ENCODE peak calls at places on chromosomes 2 and 18, in four cellular contexts. E is heart right ventricle, L is fibroblast of lung, K is coronary artery. U is an unnamed sample.

GRCh38 chr2:85945172-85945571 is 56.4 kb upstream of the ST3GAL5 start:
- DNase-seq in L (no peak), K (no peak), E (no peak), U (no peak)

GRCh38 chr18:26383454-26384270 is 157.4 kb downstream of the TAF4B start:
- DNase-seq in K (no peak), E (no peak), L (peak; percentile 86), U (no peak)

GRCh38 chr2:41741951-41742563 is 305.8 kb upstream of the PKDCC start:
- DNase-seq in K (no peak), E (no peak), L (no peak), U (no peak)

GRCh38 chr2:127770973-127771735 is 39.8 kb downstream of the WDR33 start:
- DNase-seq in E (no peak), K (no peak), L (peak; percentile 93), U (no peak)

GRCh38 chr18:8477615-8478014 is 131.6 kb upstream of the RAB12 start:
- DNase-seq in L (no peak), K (no peak), E (no peak), U (no peak)

GRCh38 chr2:120182019-120182560 is 41.1 kb downstream of the TMEM185B start:
- DNase-seq in L (no peak), K (no peak), E (no peak), U (no peak)

GRCh38 chr2:237743024-237743423 is 55.6 kb upstream of the RBM44 start:
- DNase-seq in K (no peak), L (no peak), E (no peak), U (no peak)

GRCh38 chr2:45578056-45578843 is 32.8 kb downstream of the SRBD1 start:
- DNase-seq in E (no peak), K (no peak), L (peak; percentile 72), U (peak; percentile 43)

GRCh38 chr2:55088400-55088799 is 38.1 kb upstream of the RTN4 start:
- DNase-seq in K (no peak), L (peak; percentile 70), E (no peak), U (no peak)

GRCh38 chr2:139836769-139837168 is 1056.6 kb upstream of the NXPH2 start:
- DNase-seq in E (no peak), L (no peak), K (no peak), U (no peak)

GRCh38 chr18:51226068-51226467 is 28.6 kb upstream of the MEX3C start:
- DNase-seq in E (no peak), L (no peak), K (no peak), U (no peak)
- H3K27ac ChIP-seq in E (no peak overlapping the region), L (no peak overlapping the region), K (no peak overlapping the region), U (no peak overlapping the region)

DNA sequence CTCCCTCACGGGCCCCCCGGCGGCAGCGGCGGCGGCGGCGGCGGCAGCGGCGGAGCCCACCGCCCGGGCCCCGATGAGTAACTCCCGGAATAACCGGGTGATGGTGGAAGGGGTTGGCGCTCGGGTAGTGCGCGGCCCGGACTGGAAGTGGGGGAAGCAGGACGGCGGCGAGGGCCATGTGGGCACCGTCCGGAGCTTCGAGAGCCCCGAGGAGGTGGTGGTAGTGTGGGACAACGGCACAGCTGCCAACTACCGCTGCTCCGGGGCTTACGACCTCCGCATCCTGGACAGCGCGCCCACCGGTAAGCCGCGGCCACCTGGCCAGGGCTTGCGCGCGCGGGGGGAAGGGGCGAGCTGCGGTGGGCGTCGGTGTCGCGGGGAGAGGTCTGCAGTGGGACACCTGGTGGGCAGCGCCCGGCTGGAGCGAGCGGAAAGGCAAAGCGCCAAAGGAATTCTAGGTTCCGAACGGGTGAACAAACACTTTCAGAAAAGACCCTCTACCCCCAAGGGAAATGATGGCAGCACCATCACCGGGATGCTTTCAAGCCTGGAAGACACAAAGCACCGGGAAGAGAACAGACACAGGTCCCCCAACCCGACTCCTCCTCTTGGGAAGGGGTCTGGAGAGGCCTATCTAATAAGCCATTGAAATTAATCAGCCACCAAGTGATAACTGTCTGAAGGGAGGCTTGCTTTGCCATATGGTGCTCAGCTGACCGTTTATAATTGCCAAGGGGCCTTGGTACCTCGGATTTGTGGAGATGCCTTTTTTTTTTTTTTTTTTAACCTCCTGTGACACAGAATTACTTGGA is 1.1 kb downstream of the MIB1 start:
- DNase-seq in K (no peak), L (peak; percentile 26), E (peak; percentile 30), U (peak; percentile 69)
- H3K4me3 ChIP-seq in K (peak overlapping the region; percentile 86), L (peak overlapping the region; percentile 89), E (peak overlapping the region; percentile 74), U (peak overlapping the region; percentile 84)

DNA sequence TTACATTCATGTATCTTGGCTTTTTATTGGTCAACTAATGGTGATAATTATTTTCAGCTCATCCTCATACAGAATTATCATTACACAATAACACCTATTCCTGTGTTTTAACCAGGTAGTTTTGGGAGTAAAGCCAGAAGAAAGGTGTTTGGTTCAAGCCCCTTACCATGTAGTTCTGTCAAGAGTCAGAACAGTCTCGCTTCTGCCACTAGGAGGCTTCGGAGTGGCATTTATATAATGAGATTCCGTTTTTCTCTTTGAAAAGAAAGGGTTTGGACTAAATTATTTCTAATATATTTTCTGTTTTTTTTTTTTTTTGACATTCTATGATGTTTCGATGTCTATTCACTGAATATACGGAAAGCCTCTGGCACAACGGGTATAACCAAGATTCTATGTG is 217.8 kb downstream of the CDH7 start:
- DNase-seq in K (no peak), L (no peak), E (no peak), U (no peak)
- TF ChIP-seq CTCF in K (no peak), L (no peak), E (no peak), U (peak; percentile 40)

GRCh38 chr18:54777989-54778388 is 50.3 kb upstream of the RAB27B start:
- DNase-seq in L (no peak), K (no peak), E (no peak), U (no peak)
- H3K27ac ChIP-seq in L (no peak overlapping the region), K (no peak overlapping the region), E (no peak overlapping the region), U (no peak overlapping the region)

GRCh38 chr2:157443090-157443489 is 799 bp downstream of the CYTIP start:
- DNase-seq in K (no peak), L (no peak), E (no peak), U (no peak)
- H3K4me3 ChIP-seq in K (peak overlapping the region; percentile 56), L (no peak overlapping the region), E (peak overlapping the region; percentile 19), U (no peak overlapping the region)

GRCh38 chr2:53018830-53019425 is 748.7 kb upstream of the CHAC2 start:
- DNase-seq in L (peak; percentile 35), K (no peak), E (no peak), U (no peak)
- TF ChIP-seq CTCF in L (peak; percentile 31), K (no peak), E (no peak), U (peak; percentile 40)

GRCh38 chr2:197555467-197555866 is 39.6 kb downstream of the MOB4 start:
- DNase-seq in L (no peak), E (no peak), K (no peak), U (no peak)
- H3K27ac ChIP-seq in L (no peak overlapping the region), E (peak overlapping the region; percentile 24), K (no peak overlapping the region), U (no peak overlapping the region)

DNA sequence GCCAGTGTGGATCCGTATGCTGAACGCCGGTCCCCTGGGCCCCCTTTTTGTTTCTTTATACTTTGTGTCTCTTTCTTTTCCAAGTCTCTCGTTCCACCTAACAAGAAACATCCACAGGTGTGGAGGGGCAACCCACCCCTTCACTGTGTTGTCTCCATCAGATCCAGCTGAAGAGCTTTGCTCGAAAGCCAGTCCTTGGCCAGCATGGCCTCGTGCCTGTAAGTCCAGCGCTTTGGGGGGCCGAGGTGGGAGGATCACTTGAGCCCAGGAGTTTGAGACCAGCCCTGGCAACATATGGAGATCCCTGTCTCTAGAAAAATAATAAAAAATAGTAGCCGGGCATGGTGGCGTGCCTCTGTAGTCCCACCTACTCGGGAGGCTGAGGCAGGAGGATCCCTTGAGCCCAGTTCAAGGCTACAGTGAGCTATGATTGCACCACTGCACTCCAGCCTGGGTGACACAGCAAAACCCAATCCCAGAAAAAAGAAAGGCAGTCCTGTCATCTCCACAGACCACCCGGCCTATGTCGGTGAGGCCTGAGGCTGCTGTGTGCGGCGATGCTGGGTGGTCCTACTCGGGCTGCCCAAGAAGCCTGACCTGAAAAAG is 3.4 kb upstream of the HSBP1L1 start:
- DNase-seq in K (no peak), L (no peak), E (no peak), U (no peak)
- H3K4me3 ChIP-seq in K (no peak overlapping the region), L (no peak overlapping the region), E (no peak overlapping the region), U (peak overlapping the region; percentile 34)

U was measured in WERI-Rb-1.